ENCODE peak calls at places on chromosome 7, in four cellular contexts. H is H1, R is GM12878, S is HepG2. C is an unnamed sample.

GRCh38 chr7:111919690-111920179 is 286.5 kb downstream of the DOCK4 start:
- DNase-seq in H (no peak), R (no peak), S (peak), C (no peak)

GRCh38 chr7:29548823-29549222 is 14.8 kb upstream of the PRR15 start:
- DNase-seq in H (no peak), R (no peak), S (no peak), C (no peak)

GRCh38 chr7:137454169-137455166 is 110.9 kb upstream of the PTN start:
- DNase-seq in H (no peak), R (no peak), S (peak), C (no peak)

GRCh38 chr7:121328508-121329459 is at the start of gene WNT16:
- DNase-seq in H (no peak), R (no peak), S (no peak), C (no peak)

GRCh38 chr7:131943616-131944015 is 387.2 kb upstream of the PODXL start:
- DNase-seq in H (no peak), R (no peak), S (no peak), C (no peak)

GRCh38 chr7:143120696-143121405 is 11.0 kb upstream of the PIP start:
- DNase-seq in H (no peak), R (no peak), S (no peak), C (no peak)

GRCh38 chr7:122412886-122413285 is 108.3 kb upstream of the FEZF1 start:
- DNase-seq in H (no peak), R (no peak), S (no peak), C (no peak)

GRCh38 chr7:111113263-111114017 is 22.5 kb downstream of the LRRN3 start:
- DNase-seq in H (no peak), R (no peak), S (peak), C (no peak)

GRCh38 chr7:55046582-55047347 is 27.9 kb downstream of the EGFR start:
- DNase-seq in H (no peak), R (no peak), S (no peak), C (no peak)

GRCh38 chr7:157568785-157569584 is 232.2 kb downstream of the DNAJB6 start:
- DNase-seq in H (no peak), R (no peak), S (peak), C (no peak)

DNA sequence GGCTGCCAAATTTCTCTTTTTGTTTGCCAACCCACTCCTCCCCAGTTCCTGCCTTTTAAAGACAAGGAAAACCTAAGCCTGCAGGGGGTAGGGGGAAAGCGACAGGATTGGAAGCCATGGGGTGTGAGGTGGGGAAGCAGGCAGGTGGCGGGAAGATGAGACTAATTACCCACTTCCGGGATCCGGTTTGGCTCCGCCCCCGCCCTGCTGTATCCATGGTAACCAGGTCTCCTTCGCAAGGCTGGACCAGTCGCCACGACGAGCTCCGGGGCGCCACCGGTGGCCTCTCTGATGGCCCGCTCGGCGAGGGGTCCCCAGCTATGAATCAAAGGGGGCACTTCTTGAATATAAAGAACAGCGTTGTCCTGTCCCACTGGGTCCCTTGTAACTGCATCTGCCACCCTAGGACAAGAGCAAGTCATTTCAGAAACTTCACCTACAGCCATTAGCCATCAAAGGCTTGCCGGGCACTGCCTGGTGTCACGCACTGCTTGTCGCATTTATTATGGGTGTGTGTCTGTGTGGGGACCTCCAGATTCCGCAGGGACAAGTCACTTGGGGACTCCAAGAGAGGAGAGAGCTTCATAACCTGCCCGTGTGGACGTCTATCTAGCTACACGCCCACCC is 55.4 kb upstream of the LMTK2 start:
- DNase-seq in H (peak), R (no peak), S (peak), C (peak)
- TF ChIP-seq SUZ12 in H (no peak), R (no peak), S (no peak), C (no peak)

DNA sequence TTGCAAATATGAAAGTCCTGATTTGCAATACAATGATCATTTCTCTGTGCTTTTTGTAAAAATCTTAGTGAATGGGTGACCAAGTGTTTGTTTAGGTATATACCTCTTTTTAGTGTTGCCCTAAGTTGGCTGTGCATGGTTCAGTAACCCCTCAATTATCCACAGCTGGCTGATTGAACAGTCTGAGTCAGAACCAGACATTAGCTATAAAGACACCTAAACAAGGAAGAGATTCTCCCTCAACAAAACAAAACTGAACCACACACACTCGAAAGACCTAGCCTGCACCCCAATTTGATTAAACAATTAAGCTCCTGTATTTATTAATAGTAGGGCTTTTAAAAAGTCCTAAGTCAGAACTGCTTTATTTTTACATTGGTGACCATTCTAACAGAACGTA is 2.8 kb downstream of the RSBN1L start:
- DNase-seq in H (no peak), R (peak), S (no peak), C (no peak)
- TF ChIP-seq ZNF274 in H (no peak), R (no peak), S (no peak), C (no peak)

DNA sequence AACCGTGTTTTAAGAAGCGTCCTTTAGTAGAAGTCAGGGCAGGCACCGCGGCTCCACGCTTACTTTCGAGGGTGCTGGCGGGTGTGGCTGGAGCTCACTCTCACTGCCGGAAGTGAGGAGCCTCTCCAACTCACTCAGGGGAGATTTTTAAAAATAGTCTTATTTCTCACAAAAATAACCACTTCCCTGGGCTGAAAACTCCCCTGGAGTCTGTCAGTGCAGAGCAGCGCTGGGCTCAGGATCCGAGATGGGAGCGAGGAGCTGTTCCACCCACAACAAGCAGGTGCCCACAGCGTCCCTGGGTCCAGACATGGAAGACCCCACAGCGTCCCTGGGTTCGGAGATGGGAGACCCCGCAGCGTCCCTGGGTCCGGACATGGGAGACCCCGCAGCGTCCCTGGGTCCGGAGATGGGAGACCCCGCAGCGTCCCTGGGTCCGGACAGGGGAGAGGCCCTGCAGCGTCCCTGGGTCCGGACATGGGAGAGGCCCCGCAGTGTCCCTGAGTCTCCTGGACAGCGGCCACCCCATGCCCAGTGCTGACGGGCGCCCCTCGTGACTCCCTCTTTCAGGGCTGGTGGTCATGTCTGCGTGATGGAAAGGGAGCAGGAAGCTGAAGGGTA is 51.2 kb downstream of the VIPR2 start:
- DNase-seq in H (no peak), R (no peak), S (no peak), C (no peak)
- H3K4me3 ChIP-seq in H (no peak), R (no peak), S (no peak), C (no peak)

DNA sequence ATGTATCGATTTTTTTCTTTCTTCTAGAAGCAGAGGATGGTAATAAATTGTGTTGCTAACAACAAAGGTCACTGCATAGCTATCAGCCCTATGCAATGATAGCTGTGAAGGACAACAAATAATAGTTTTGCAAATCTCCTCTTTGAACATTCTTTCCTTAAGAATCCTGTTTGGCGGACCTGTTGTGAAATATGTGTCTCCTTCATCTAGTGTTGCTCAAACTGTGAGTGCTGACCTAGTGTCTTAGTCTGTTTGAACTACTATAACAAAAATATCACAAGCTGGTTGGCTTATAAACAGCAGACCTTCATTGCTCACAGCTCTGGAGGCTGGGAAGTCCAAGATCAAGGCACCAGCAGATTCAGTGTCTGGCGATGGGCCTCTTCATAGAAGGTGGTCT is 53.7 kb downstream of the CAV1 start:
- DNase-seq in H (no peak), R (no peak), S (no peak), C (no peak)
- TF ChIP-seq SUZ12 in H (no peak), R (no peak), S (no peak), C (no peak)

GRCh38 chr7:149188213-149188612 is 7.1 kb upstream of the ZNF282 start:
- DNase-seq in H (no peak), R (no peak), S (no peak), C (no peak)

GRCh38 chr7:149184274-149184673 is 11.1 kb upstream of the ZNF282 start:
- DNase-seq in H (no peak), R (no peak), S (no peak), C (no peak)

GRCh38 chr7:149188637-149189259 is 6.6 kb upstream of the ZNF282 start:
- DNase-seq in H (no peak), R (no peak), S (no peak), C (no peak)
- TF ChIP-seq ZNF274 in H (no peak), R (no peak), S (no peak), C (no peak)

GRCh38 chr7:4716946-4717694 is 35.0 kb downstream of the FOXK1 start:
- DNase-seq in H (no peak), R (no peak), S (no peak), C (no peak)

GRCh38 chr7:4713183-4713784 is 31.2 kb downstream of the FOXK1 start:
- DNase-seq in H (no peak), R (no peak), S (no peak), C (peak)

GRCh38 chr7:4714161-4714700 is 32.1 kb downstream of the FOXK1 start:
- DNase-seq in H (no peak), R (no peak), S (no peak), C (no peak)

GRCh38 chr7:4715385-4715770 is 33.3 kb downstream of the FOXK1 start:
- DNase-seq in H (no peak), R (no peak), S (peak), C (no peak)

DNA sequence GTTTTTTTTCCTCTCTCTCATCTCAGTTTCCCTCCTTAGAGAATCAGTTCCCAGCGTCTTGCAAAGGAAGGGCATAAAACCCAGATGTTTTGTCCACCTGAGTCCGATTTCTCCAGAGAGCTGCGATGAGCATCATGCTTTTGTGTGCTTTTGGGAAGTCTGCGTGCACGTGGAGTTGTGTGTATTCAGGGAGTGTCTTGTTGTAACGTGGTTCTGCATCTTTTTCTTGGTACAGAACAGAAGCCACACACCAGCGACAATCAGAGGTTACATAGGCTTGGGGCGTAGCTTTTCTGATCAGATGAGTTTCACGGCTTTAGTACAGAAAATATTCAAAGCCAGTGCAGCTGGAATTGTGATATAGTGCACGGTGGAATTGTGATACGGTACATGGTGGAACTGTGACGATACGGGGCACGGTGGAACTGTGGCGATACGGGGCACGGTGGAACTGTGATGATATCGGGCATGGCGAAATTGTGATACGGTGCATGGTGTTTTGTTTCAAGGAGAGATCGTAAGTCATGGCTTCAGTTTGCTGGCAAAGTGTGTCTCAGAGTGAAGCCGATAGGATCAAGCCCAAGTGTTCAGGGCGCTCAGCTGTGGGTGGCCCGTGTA is 32.8 kb downstream of the FOXK1 start:
- DNase-seq in H (no peak), R (no peak), S (no peak), C (no peak)
- H3K4me3 ChIP-seq in H (no peak), R (no peak), S (no peak), C (no peak)

GRCh38 chr7:125930848-125931247 is 1001.2 kb upstream of the POT1 start:
- DNase-seq in H (no peak), R (no peak), S (no peak), C (no peak)

GRCh38 chr7:125927556-125927955 is 997.9 kb upstream of the POT1 start:
- DNase-seq in H (no peak), R (no peak), S (no peak), C (no peak)

GRCh38 chr7:125924037-125924436 is 994.4 kb upstream of the POT1 start:
- DNase-seq in H (no peak), R (no peak), S (no peak), C (no peak)

DNA sequence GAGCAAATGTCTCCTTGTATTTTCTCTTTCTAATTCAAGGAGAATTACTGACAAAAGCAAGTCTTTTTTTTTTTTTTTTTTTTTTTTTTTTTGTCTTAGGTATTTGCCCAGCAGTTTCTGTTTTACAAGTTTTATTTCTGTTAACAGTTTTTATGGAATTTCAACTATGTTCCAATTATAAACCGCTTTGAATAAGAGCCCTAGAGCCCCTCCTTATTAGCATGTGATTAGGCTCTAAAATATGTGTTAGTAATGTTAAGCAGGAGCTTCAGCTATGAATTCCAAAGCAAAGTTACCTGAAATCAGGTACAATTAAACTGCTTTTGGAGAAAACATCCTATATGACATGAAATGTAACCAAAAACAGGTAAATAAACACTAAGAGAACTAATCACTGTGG is 997.0 kb upstream of the POT1 start:
- DNase-seq in H (no peak), R (no peak), S (no peak), C (no peak)
- TF ChIP-seq SUZ12 in H (no peak), R (no peak), S (no peak), C (no peak)

DNA sequence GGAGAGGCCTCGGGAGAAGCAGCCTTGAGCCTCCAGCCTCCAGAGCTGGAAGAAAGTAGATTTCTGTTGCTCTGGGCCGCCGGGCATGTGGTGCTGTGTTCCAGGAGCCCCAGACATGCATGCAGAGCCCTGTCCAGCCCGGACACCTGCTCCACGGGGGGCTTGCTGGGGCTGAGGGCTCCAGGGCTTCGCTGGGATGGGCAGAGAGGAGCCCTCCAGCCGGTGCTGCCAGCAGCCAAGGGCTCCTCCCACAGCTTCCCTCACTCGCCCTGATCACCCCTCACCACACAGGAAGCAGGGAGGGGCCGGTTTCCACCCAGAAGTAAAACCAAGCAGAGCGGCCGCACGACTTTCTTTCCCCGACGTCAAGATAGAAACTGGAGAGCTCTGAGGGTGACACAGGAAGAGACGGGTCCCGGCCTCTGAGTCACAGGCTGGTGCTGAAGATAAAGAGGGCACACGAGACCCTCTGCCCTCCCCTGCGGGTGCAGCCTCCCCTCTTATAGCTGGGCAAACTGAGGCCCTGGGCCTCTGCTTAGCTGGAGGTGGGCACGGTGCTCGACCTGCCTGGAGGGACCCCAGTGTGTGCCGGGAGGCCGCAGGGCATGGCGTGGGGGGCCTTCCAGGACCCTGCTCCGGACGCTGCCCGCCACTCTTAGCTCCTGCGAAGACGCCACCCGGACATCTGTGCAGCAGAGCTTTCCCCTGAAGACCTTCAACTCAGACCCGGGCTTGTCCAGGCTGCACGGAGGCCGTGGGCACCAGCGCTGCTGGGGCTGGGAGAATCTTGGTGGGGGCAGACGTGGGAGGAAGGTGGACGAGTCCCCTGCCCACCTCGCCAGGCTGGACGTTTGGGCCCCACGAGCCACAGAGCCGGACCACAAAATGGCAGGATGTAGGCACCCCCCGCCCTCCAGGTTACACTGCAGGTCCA is 31.1 kb downstream of the ADAP1 start:
- DNase-seq in H (no peak), R (peak), S (no peak), C (no peak)
- TF ChIP-seq ZNF274 in H (no peak), R (no peak), S (no peak), C (no peak)

GRCh38 chr7:2510909-2511768 is 8.4 kb upstream of the LFNG start:
- DNase-seq in H (no peak), R (no peak), S (peak), C (no peak)
- H3K4me3 ChIP-seq in H (no peak), R (no peak), S (peak), C (no peak)